ENCODE peak calls at places on chromosomes 4 and X, in seven cellular contexts. One of them, this sample, is unnamed.

GRCh38 chrX:47272013-47272408 is 39.2 kb downstream of the USP11 start:
- DNase-seq in A673: no peak
- DNase-seq in lower lobe of right lung: no peak
- DNase-seq in lung microvascular endothelial cell: no peak
- DNase-seq in hippocampal formation: no peak
- DNase-seq in RPMI8226: no peak
- DNase-seq in AG09309: no peak
- DNase-seq in this sample: no peak

GRCh38 chrX:64447207-64447606 is 52.0 kb upstream of the MTMR8 start:
- DNase-seq in A673: no peak
- DNase-seq in lower lobe of right lung: no peak
- DNase-seq in lung microvascular endothelial cell: no peak
- DNase-seq in hippocampal formation: no peak
- DNase-seq in RPMI8226: no peak
- DNase-seq in AG09309: no peak
- DNase-seq in this sample: no peak

GRCh38 chr4:153427363-153428071 is 38.6 kb upstream of the TMEM131L start:
- DNase-seq in A673: no peak
- DNase-seq in lower lobe of right lung: no peak
- DNase-seq in lung microvascular endothelial cell: no peak
- DNase-seq in hippocampal formation: no peak
- DNase-seq in RPMI8226: no peak
- DNase-seq in AG09309: peak
- DNase-seq in this sample: no peak

GRCh38 chrX:40651620-40652223 is 4.4 kb upstream of the CXorf38 start:
- DNase-seq in A673: peak
- DNase-seq in lower lobe of right lung: peak
- DNase-seq in lung microvascular endothelial cell: peak
- DNase-seq in hippocampal formation: peak
- DNase-seq in RPMI8226: peak
- DNase-seq in AG09309: peak
- DNase-seq in this sample: no peak

GRCh38 chr4:147590249-147590920 is 26.8 kb upstream of the TMEM184C start:
- DNase-seq in A673: peak
- DNase-seq in lower lobe of right lung: no peak
- DNase-seq in lung microvascular endothelial cell: peak
- DNase-seq in hippocampal formation: peak
- DNase-seq in RPMI8226: peak
- DNase-seq in AG09309: no peak
- DNase-seq in this sample: peak

GRCh38 chr4:74682567-74683359 is 111.6 kb downstream of the BTC start:
- DNase-seq in A673: peak
- DNase-seq in lower lobe of right lung: no peak
- DNase-seq in lung microvascular endothelial cell: peak
- DNase-seq in hippocampal formation: no peak
- DNase-seq in RPMI8226: no peak
- DNase-seq in AG09309: peak
- DNase-seq in this sample: peak

GRCh38 chr4:101791189-101791572 is 651 bp downstream of the BANK1 start:
- DNase-seq in A673: no peak
- DNase-seq in lower lobe of right lung: no peak
- DNase-seq in lung microvascular endothelial cell: no peak
- DNase-seq in hippocampal formation: no peak
- DNase-seq in RPMI8226: no peak
- DNase-seq in AG09309: no peak
- DNase-seq in this sample: no peak

GRCh38 chrX:150625107-150625506 is 56.7 kb downstream of the MTM1 start:
- DNase-seq in A673: no peak
- DNase-seq in lower lobe of right lung: no peak
- DNase-seq in lung microvascular endothelial cell: no peak
- DNase-seq in hippocampal formation: no peak
- DNase-seq in RPMI8226: no peak
- DNase-seq in AG09309: no peak
- DNase-seq in this sample: no peak

GRCh38 chr4:120821986-120822385 is 100.5 kb downstream of the PRDM5 start:
- DNase-seq in A673: no peak
- DNase-seq in lower lobe of right lung: no peak
- DNase-seq in lung microvascular endothelial cell: no peak
- DNase-seq in hippocampal formation: peak
- DNase-seq in RPMI8226: no peak
- DNase-seq in AG09309: no peak
- DNase-seq in this sample: no peak

GRCh38 chrX:8846271-8846670 is 45.1 kb upstream of the FAM9A start:
- DNase-seq in A673: no peak
- DNase-seq in lower lobe of right lung: no peak
- DNase-seq in lung microvascular endothelial cell: no peak
- DNase-seq in hippocampal formation: no peak
- DNase-seq in RPMI8226: no peak
- DNase-seq in AG09309: no peak
- DNase-seq in this sample: no peak

GRCh38 chr4:130395871-130396270 is 1299.9 kb downstream of the C4orf33 start:
- DNase-seq in A673: peak
- DNase-seq in lower lobe of right lung: no peak
- DNase-seq in lung microvascular endothelial cell: peak
- DNase-seq in hippocampal formation: no peak
- DNase-seq in RPMI8226: no peak
- DNase-seq in AG09309: no peak
- DNase-seq in this sample: peak

GRCh38 chrX:16771483-16772398 is 14.5 kb upstream of the TXLNG start:
- DNase-seq in A673: peak
- DNase-seq in lower lobe of right lung: no peak
- DNase-seq in lung microvascular endothelial cell: peak
- DNase-seq in hippocampal formation: no peak
- DNase-seq in RPMI8226: no peak
- DNase-seq in AG09309: no peak
- DNase-seq in this sample: peak

GRCh38 chrX:47500541-47500940 is 17.5 kb upstream of the ZNF41 start:
- DNase-seq in A673: no peak
- DNase-seq in lower lobe of right lung: no peak
- DNase-seq in lung microvascular endothelial cell: no peak
- DNase-seq in hippocampal formation: no peak
- DNase-seq in RPMI8226: no peak
- DNase-seq in AG09309: no peak
- DNase-seq in this sample: no peak

GRCh38 chrX:103157511-103158316 is 57.2 kb upstream of the BEX4 start:
- DNase-seq in A673: peak
- DNase-seq in lower lobe of right lung: no peak
- DNase-seq in lung microvascular endothelial cell: peak
- DNase-seq in hippocampal formation: peak
- DNase-seq in RPMI8226: peak
- DNase-seq in AG09309: no peak
- DNase-seq in this sample: no peak

GRCh38 chr4:153787156-153787555 is 1.7 kb downstream of the SFRP2 start:
- DNase-seq in A673: no peak
- DNase-seq in lower lobe of right lung: no peak
- DNase-seq in lung microvascular endothelial cell: no peak
- DNase-seq in hippocampal formation: no peak
- DNase-seq in RPMI8226: no peak
- DNase-seq in AG09309: no peak
- DNase-seq in this sample: no peak

GRCh38 chr4:25402521-25402920 is 25.5 kb downstream of the ANAPC4 start:
- DNase-seq in A673: no peak
- DNase-seq in lower lobe of right lung: no peak
- DNase-seq in lung microvascular endothelial cell: no peak
- DNase-seq in hippocampal formation: no peak
- DNase-seq in RPMI8226: no peak
- DNase-seq in AG09309: peak
- DNase-seq in this sample: no peak